ENCODE peak calls at places on chromosomes 12 and 14, in ten cellular contexts. P is GM13976; A is suprapubic skin; U is NCI-H774; V is progenitor cell of endocrine pancreas; R is NCI-H1092; X is CD8-positive, alpha-beta T cell; M is activated CD4-positive, CD25-positive, alpha-beta regulatory T cell treated with anti-CD3 and anti-CD28 coated beads, Interleukin-2, amount 50 U/mL, for 16 hours; W is Kasumi-1; E is amniotic epithelial cell. I is an unnamed sample.

GRCh38 chr12:86138770-86139169 is 117.4 kb downstream of the MGAT4C start:
- DNase-seq in R (no peak), A (no peak), U (no peak), V (no peak), M (no peak), X (no peak), W (peak), P (no peak), E (no peak), I (no peak)

GRCh38 chr14:100677152-100677924 is 49.4 kb upstream of the DLK1 start:
- DNase-seq in R (peak), A (no peak), E (peak), P (no peak), M (no peak), X (no peak), V (no peak), U (no peak), W (peak), I (no peak)

GRCh38 chr12:4050340-4050739 is 177.1 kb upstream of the PARP11 start:
- DNase-seq in M (no peak), X (no peak), U (no peak), V (no peak), P (no peak), E (no peak), R (no peak), A (no peak), W (no peak), I (no peak)

GRCh38 chr12:81558031-81558430 is 201.1 kb downstream of the PPFIA2 start:
- DNase-seq in M (no peak), E (peak), U (no peak), P (no peak), A (no peak), R (no peak), V (no peak), X (no peak), W (no peak), I (peak)

GRCh38 chr12:62259311-62259992 is 752 bp upstream of the USP15 start:
- DNase-seq in M (no peak), W (peak), R (peak), U (peak), V (no peak), A (no peak), P (no peak), X (no peak), E (peak), I (no peak)

GRCh38 chr14:39279515-39279914 is 45.8 kb downstream of the MIA2 start:
- DNase-seq in E (no peak), A (no peak), P (no peak), R (no peak), V (no peak), W (no peak), X (no peak), M (no peak), U (no peak), I (no peak)

GRCh38 chr14:74614508-74615495 is 2.8 kb upstream of the LTBP2 start:
- DNase-seq in P (peak), E (peak), M (no peak), W (no peak), V (no peak), A (no peak), U (no peak), R (no peak), X (no peak), I (no peak)

GRCh38 chr14:47262801-47263200 is 412.6 kb downstream of the MDGA2 start:
- DNase-seq in W (no peak), E (no peak), M (no peak), R (no peak), V (no peak), U (no peak), P (no peak), A (no peak), X (no peak), I (no peak)

GRCh38 chr12:6211421-6211869 is 11.2 kb downstream of the CD9 start:
- DNase-seq in E (peak), A (no peak), V (no peak), P (no peak), X (no peak), R (no peak), M (no peak), U (no peak), W (no peak), I (no peak)

GRCh38 chr12:102927220-102927619 is 10.2 kb upstream of the PAH start:
- DNase-seq in X (no peak), R (no peak), A (no peak), M (no peak), V (no peak), P (no peak), E (no peak), W (no peak), U (no peak), I (no peak)

GRCh38 chr12:45050751-45051489 is at the start of gene DBX2:
- DNase-seq in X (no peak), M (no peak), W (no peak), P (no peak), E (no peak), A (no peak), V (no peak), U (peak), R (no peak), I (no peak)

GRCh38 chr12:42342028-42342427 is 16.1 kb downstream of the PPHLN1 start:
- DNase-seq in V (no peak), M (no peak), R (no peak), E (no peak), W (no peak), P (no peak), U (no peak), A (no peak), X (no peak), I (no peak)

GRCh38 chr12:29741342-29742241 is 42.1 kb downstream of the TMTC1 start:
- DNase-seq in W (no peak), P (no peak), R (no peak), E (peak), M (no peak), X (no peak), A (no peak), V (no peak), U (no peak), I (peak)